ENCODE peak calls at places on chromosomes 1 and 21, in eight cellular contexts. R is MCF 10A, Z is bronchial epithelial cell, A is GM10248, H is omental fat pad, N is HFFc6, I is tibial nerve, S is hepatocyte. O is an unnamed sample.

GRCh38 chr1:47713960-47714359 is 276.1 kb downstream of the FOXD2 start:
- DNase-seq in H (no peak), N (no peak), R (no peak), I (no peak), S (no peak), Z (no peak), A (no peak), O (no peak)

GRCh38 chr21:45858180-45858579 is 123.4 kb upstream of the COL6A1 start:
- DNase-seq in N (no peak), I (no peak), H (no peak), A (no peak), R (no peak), Z (no peak), S (no peak), O (no peak)

GRCh38 chr21:38897532-38898421 is 92.0 kb downstream of the ETS2 start:
- DNase-seq in A (no peak), H (no peak), I (no peak), S (no peak), N (no peak), Z (no peak), R (no peak), O (no peak)

GRCh38 chr1:20712210-20712577 is 5.6 kb downstream of the KIF17 start:
- DNase-seq in S (no peak), I (no peak), N (no peak), Z (no peak), R (no peak), H (no peak), A (no peak), O (no peak)

GRCh38 chr1:78359666-78360065 is 131.1 kb upstream of the PTGFR start:
- DNase-seq in A (no peak), Z (no peak), R (no peak), I (no peak), H (no peak), N (no peak), S (no peak), O (no peak)

GRCh38 chr1:44808938-44809917 is 905 bp downstream of the BTBD19 start:
- DNase-seq in R (peak), I (no peak), Z (peak), A (peak), S (peak), N (peak), H (no peak), O (no peak)

GRCh38 chr1:156828414-156829085 is 11.9 kb upstream of the SH2D2A start:
- DNase-seq in Z (no peak), A (no peak), I (no peak), H (no peak), N (no peak), R (no peak), S (no peak), O (no peak)

GRCh38 chr1:237749122-237749521 is 141.6 kb downstream of the ZP4 start:
- DNase-seq in S (no peak), Z (no peak), H (no peak), N (no peak), R (no peak), A (no peak), I (no peak), O (no peak)

GRCh38 chr1:50822035-50822776 is 137.9 kb downstream of the FAF1 start:
- DNase-seq in A (peak), H (no peak), N (no peak), I (no peak), S (no peak), R (no peak), Z (peak), O (no peak)

GRCh38 chr1:32757213-32757895 is 54.8 kb upstream of the SYNC start:
- DNase-seq in Z (no peak), I (no peak), S (peak), H (no peak), R (no peak), N (no peak), A (no peak), O (no peak)

GRCh38 chr1:32758795-32759430 is 56.3 kb upstream of the SYNC start:
- DNase-seq in H (no peak), N (no peak), R (no peak), S (peak), I (no peak), A (no peak), Z (no peak), O (no peak)

GRCh38 chr1:32759997-32760623 is 57.0 kb downstream of the YARS1 start:
- DNase-seq in S (peak), H (peak), N (no peak), Z (peak), R (peak), I (no peak), A (no peak), O (peak)

GRCh38 chr1:32759521-32759980 is 57.0 kb upstream of the SYNC start:
- DNase-seq in A (no peak), N (no peak), I (no peak), S (peak), R (peak), Z (peak), H (no peak), O (peak)

DNA sequence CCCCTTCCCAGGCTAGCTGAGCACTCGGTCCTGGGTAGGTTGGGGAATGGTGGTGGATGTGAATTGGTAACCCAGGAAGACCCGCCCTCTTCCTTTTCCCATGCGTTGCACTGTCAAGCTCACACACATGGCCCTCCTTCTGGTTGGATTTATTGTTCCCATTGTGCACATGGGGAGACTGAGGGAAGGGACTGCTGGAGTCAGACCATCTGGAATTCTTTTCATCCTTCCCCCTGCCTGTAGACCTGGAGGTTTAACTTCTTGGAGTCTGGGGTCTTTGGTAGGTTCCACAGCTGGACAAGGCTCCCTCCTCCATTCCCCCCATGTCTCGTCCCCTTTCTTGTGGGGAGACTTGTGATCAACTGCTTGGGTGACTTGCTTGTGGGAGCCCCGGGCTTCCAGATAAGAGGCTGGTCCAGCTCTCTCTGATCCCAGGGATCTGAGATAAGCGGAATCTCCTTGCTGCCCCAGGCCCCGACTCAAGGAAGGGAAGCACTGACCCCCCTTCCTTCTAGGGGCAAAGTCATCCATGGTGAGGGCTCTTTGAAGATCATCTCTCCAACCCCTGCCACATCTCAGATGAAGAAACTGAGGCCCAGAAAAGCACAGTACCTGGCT is 55.7 kb upstream of the SYNC start:
- DNase-seq in A (no peak), Z (no peak), R (no peak), S (no peak), N (no peak), I (no peak), H (no peak), O (no peak)
- TF ChIP-seq CTCF in A (no peak), Z (no peak), R (no peak), S (no peak), N (no peak), I (no peak), H (no peak), O (no peak)

GRCh38 chr1:57026942-57027341 is 61.1 kb upstream of the C8B start:
- DNase-seq in I (no peak), R (no peak), H (no peak), S (no peak), A (no peak), Z (no peak), N (no peak), O (no peak)

GRCh38 chr1:57019240-57019805 is 53.5 kb upstream of the C8B start:
- DNase-seq in H (no peak), N (no peak), A (no peak), R (no peak), Z (no peak), I (no peak), S (no peak), O (no peak)

DNA sequence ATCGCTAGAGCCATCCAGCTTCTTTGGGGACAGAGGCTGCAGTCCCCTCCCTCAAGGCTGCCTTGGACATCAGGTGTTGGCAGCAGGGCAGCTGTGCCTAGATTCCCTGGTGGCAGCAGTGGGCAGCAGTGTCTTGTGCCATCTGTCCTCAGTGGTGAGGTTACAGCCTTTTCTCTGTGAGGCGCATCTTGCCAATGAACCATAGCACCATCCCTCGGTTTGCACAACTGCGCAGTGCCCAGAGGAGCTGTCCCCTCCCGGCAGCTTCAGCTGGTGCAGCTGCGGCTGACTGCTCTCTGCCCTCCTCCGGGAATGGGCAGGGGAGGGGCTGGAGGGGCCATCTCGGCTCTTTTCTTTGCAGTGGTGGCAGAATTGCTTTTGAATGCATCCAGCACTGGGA is 59.0 kb upstream of the C8B start:
- DNase-seq in H (no peak), S (no peak), A (no peak), R (no peak), N (no peak), Z (no peak), I (no peak), O (no peak)
- TF ChIP-seq CTCF in H (no peak), S (no peak), A (no peak), R (no peak), N (no peak), Z (no peak), I (no peak), O (no peak)

GRCh38 chr1:218983848-218984247 is 189.8 kb upstream of the LYPLAL1 start:
- DNase-seq in A (no peak), R (no peak), Z (no peak), H (no peak), I (no peak), N (no peak), S (no peak), O (no peak)
- TF ChIP-seq CTCF in A (no peak), R (peak), Z (no peak), H (no peak), I (no peak), N (peak), S (peak), O (no peak)

DNA sequence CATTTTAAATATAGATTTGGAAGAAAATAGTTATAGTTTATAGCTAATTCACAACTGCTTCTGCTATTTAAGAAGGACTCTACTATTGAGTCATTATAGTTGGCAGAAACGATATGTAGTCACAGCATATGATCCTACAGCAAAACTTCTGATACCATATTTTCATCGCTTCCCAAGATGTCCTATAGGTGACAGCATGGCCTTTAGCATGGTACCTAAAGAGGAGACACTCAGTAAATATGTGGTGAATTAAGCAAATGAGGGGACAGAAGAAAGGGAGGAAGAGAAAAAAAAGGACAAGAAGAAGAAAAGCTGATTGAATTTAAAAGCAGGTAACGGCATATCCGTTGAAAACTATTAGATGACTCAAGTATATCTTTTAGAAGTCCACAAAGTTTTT is 77.2 kb downstream of the PTGER3 start:
- DNase-seq in R (no peak), N (no peak), I (no peak), A (no peak), S (no peak), Z (no peak), H (no peak), O (no peak)
- TF ChIP-seq CTCF in R (no peak), N (no peak), I (no peak), A (no peak), S (no peak), Z (no peak), H (no peak), O (no peak)

DNA sequence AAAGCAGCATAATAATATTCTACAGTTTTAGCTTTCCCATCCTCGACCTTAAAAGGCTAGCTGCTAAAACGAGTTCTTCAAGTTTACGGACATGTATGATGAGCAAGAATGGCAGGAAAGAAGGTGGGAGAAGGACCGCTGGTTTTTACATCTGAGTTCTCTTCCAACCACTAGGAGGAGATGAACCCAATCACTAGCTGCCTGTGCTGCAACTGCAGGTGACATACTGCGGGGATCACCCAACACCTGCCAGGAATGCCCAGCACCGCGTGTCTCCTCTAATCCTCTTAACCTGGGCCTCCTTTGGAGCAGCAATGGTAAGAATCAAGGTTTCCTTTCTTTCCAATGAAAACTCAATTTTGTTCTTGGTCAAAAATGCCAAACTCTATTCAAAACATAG is 23.5 kb downstream of the TOR3A start:
- DNase-seq in I (no peak), R (peak), N (no peak), Z (peak), S (peak), A (no peak), H (no peak), O (no peak)
- TF ChIP-seq CTCF in I (no peak), R (peak), N (peak), Z (peak), S (peak), A (no peak), H (no peak), O (peak)

GRCh38 chr1:167225920-167226319 is 5.2 kb downstream of the POU2F1 start:
- DNase-seq in R (no peak), H (no peak), Z (no peak), A (no peak), S (no peak), I (no peak), N (no peak), O (no peak)
- TF ChIP-seq CTCF in R (no peak), H (no peak), Z (no peak), A (no peak), S (no peak), I (no peak), N (peak), O (no peak)